ENCODE peak calls at places on chromosomes 3 and 15, in five cellular contexts. F, G, R, D and V are unnamed samples.
A peak's percentile ranks its signal among the peaks of the same experiment; 100 is the strongest.

GRCh38 chr15:36632196-36632595 is 52.8 kb downstream of the CDIN1 start:
- DNase-seq in F (no peak), G (no peak), R (no peak), D (no peak), V (no peak)

GRCh38 chr3:159390656-159391055 is 588.8 kb downstream of the MFSD1 start:
- DNase-seq in F (no peak), G (no peak), R (no peak), D (no peak), V (no peak)

GRCh38 chr15:33068007-33068441 is 126.5 kb downstream of the FMN1 start:
- DNase-seq in F (peak; percentile 50), G (peak; percentile 87), R (peak; percentile 70), D (peak; percentile 89), V (peak; percentile 51)

GRCh38 chr3:16456784-16457415 is 56.6 kb downstream of the RFTN1 start:
- DNase-seq in F (no peak), G (peak; percentile 57), R (no peak), D (no peak), V (no peak)

GRCh38 chr3:54033761-54034160 is 88.6 kb upstream of the CACNA2D3 start:
- DNase-seq in F (peak; percentile 12), G (no peak), R (no peak), D (no peak), V (no peak)

GRCh38 chr15:88377509-88377908 is 89.7 kb downstream of the MRPL46 start:
- DNase-seq in F (no peak), G (no peak), R (no peak), D (no peak), V (no peak)

GRCh38 chr15:71452893-71453292 is 337.6 kb downstream of the THSD4 start:
- DNase-seq in F (no peak), G (no peak), R (no peak), D (no peak), V (no peak)

GRCh38 chr15:90871716-90872480 is 3.5 kb downstream of the FURIN start:
- DNase-seq in F (no peak), G (no peak), R (peak; percentile 71), D (peak; percentile 67), V (no peak)

GRCh38 chr3:17518189-17519059 is 224.0 kb downstream of the TBC1D5 start:
- DNase-seq in F (no peak), G (peak; percentile 35), R (peak; percentile 49), D (no peak), V (no peak)

GRCh38 chr3:52130966-52131637 is 23.1 kb downstream of the POC1A start:
- DNase-seq in F (peak; percentile 11), G (no peak), R (no peak), D (no peak), V (no peak)

GRCh38 chr15:57667171-57667924 is 39.2 kb upstream of the POLR2M start:
- DNase-seq in F (no peak), G (no peak), R (no peak), D (peak; percentile 32), V (no peak)

DNA sequence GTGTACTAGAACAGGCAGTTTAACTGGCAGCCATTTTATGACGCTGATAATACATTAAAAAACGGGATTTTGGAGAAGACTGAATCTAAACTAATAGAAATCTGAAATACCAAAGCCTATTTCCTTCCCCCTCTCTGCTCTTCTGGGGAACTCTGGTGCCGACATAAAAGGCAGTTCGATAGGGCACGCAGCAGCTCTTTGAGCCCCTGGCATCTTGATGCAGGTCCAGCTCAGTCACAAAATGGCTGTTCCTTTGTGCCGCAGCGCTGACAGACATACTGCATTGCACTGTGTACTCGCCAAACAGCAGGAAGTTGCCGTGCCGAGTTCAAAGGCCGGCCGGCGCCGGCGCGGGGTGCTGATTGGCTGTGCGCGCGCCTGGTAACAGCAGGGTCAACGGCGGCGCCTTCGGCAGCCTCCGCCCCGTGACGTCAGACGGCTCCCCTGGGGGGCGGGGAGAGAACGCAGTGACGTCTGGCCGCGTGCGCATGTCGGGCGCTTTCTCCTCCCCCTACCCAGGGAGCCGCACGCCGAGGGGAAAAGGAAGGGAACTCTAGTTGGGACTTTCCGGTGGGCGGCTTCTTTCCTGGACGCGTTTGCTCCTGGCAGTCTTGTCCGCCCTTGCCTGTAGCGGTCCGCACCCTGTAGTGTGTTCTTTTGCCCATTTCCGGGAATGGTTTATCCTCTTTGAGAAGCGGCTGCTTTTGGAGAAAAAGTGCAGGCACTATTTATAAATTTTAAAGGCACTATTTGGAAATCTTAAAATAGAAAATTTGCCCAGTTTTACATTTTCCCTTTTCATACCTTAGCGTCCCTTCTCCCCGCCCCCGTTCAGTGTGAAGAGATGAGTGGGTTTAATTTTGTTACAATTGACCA is 4.1 kb downstream of the CHD2 start:
- DNase-seq in F (peak; percentile 99), G (peak; percentile 98), R (peak; percentile 100), D (peak; percentile 100), V (peak; percentile 99)
- TF ChIP-seq CTCF in F (no peak), G (peak; percentile 11), R (no peak), D (no peak), V (no peak)

GRCh38 chr15:80152180-80152895 is 461 bp upstream of the FAH start:
- DNase-seq in F (peak; percentile 98), G (peak; percentile 98), R (peak; percentile 93), D (peak; percentile 98), V (peak; percentile 97)

GRCh38 chr15:80155001-80155377 is 2.2 kb downstream of the FAH start:
- DNase-seq in F (no peak), G (no peak), R (no peak), D (no peak), V (no peak)

GRCh38 chr15:80154336-80154735 is 1.5 kb downstream of the FAH start:
- DNase-seq in F (no peak), G (peak; percentile 60), R (no peak), D (no peak), V (no peak)

GRCh38 chr15:80152896-80153876 is at the start of gene FAH:
- DNase-seq in F (no peak), G (no peak), R (no peak), D (peak; percentile 59), V (no peak)

DNA sequence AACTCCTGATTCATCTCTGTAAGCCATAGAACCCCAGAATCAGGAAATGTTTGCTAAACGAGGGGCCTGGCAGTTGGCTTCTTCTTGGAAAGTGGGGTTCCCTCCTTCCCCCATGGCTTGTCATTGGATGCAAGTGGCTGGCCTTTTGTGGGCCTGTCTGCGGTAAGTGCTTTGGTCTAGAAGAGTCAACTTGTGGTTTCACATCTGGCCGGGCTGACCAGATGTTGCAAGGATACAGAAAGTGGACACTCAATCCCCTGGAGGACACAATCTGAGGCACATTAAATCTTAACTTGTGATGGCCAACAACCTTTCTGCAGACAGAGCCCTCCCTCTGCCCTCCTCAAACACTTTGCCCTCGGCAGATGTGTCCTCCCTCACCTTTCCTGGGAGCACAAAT is 1.1 kb downstream of the FAH start:
- DNase-seq in F (no peak), G (no peak), R (no peak), D (no peak), V (no peak)
- H3K4me3 ChIP-seq in F (peak overlapping the region; percentile 75), G (peak overlapping the region; percentile 65), R (no peak overlapping the region), D (no peak overlapping the region), V (peak overlapping the region; percentile 69)

DNA sequence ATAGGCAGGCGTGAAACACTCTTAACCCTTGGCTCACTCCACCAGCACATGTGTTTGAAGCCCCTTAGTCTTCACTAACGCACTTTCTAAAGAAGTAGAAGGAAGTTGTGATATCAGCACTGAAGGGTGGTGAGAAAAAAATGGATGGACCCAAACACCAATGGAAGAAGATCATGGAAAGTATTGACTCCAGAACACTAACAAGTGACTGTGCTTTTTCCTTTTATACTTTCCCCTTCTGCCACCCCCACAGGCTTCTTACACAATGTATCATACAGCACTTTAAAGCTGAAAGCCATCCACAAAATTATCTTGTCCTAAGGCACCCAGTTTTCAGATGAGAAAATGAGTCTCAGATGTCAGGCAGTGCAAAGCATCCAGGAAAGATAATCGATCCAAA is 93.9 kb upstream of the PHLDB2 start:
- DNase-seq in F (no peak), G (no peak), R (no peak), D (no peak), V (no peak)
- H3K4me1 ChIP-seq in F (no peaks in the 10 kb centered on the region), G (no peaks in the 10 kb centered on the region), R (peaks cover 9% of the 10 kb centered on the region), D (no peaks in the 10 kb centered on the region), V (peaks cover 3% of the 10 kb centered on the region)

DNA sequence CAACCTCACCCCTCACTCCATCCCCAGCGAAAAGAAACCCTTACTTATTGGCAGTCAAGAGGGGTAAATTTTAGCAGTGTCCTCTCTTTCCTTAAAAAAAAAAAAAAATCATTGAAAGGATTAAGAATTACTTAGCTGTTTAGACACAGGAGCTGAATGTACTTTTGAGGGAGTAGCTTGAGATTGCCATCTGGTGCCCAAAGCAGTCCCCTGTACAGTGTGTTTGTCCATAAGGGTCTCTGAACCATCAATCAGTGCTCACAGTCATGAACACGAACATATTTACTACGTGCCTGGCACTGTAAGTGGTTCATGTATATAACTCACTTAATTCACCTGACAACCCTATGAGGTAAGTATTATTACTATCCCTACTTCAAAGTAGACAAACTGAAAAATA is 463.5 kb downstream of the RAP2B start:
- DNase-seq in F (no peak), G (no peak), R (no peak), D (no peak), V (no peak)
- TF ChIP-seq CTCF in F (no peak), G (no peak), R (no peak), D (no peak), V (no peak)

GRCh38 chr3:37456270-37456708 is 281.9 kb upstream of the LRRFIP2 start:
- DNase-seq in F (peak; percentile 79), G (peak; percentile 71), R (no peak), D (peak; percentile 74), V (peak; percentile 90)
- H3K4me3 ChIP-seq in F (peak overlapping the region; percentile 42), G (no peak overlapping the region), R (no peak overlapping the region), D (no peak overlapping the region), V (peak overlapping the region; percentile 34)